ENCODE peak calls at places on chromosomes 6 and 20, in five cellular contexts. F is stimulated activated CD4-positive, alpha-beta T cell treated with anti-CD3 and anti-CD28 coated beads, Interleukin-4, amount 100 ng/mL, for 48 hours; A is mesenteric fat pad; Z is left cardiac atrium; G is DMS153. K is an unnamed sample.

GRCh38 chr20:2800590-2801458 is at the start of gene CPXM1:
- DNase-seq in Z (no peak), A (no peak), G (no peak), F (peak), K (no peak)

GRCh38 chr6:96704713-96705112 is 132.6 kb downstream of the GPR63 start:
- DNase-seq in F (no peak), G (no peak), A (no peak), Z (no peak), K (no peak)

GRCh38 chr20:58102744-58103516 is 125.5 kb downstream of the ANKRD60 start:
- DNase-seq in G (no peak), F (peak), Z (no peak), A (no peak), K (no peak)

GRCh38 chr6:31905041-31905440 is 3.2 kb upstream of the ZBTB12 start:
- DNase-seq in Z (no peak), G (no peak), A (no peak), F (no peak), K (no peak)

GRCh38 chr6:34696189-34696738 is 303 bp downstream of the ILRUN start:
- DNase-seq in Z (peak), A (peak), F (no peak), G (no peak), K (peak)

GRCh38 chr6:50837589-50838445 is 19.1 kb downstream of the TFAP2B start:
- DNase-seq in Z (no peak), G (no peak), F (no peak), A (no peak), K (no peak)

GRCh38 chr6:18439581-18439980 is 52.4 kb downstream of the RNF144B start:
- DNase-seq in F (no peak), A (no peak), G (no peak), Z (no peak), K (no peak)

GRCh38 chr6:62891065-62891647 is 320.1 kb upstream of the FKBP1C start:
- DNase-seq in G (peak), F (no peak), Z (no peak), A (no peak), K (no peak)

GRCh38 chr6:8839626-8840025 is 404.3 kb upstream of the SLC35B3 start:
- DNase-seq in Z (no peak), A (no peak), F (no peak), G (no peak), K (no peak)

GRCh38 chr6:161303628-161304340 is 29.9 kb upstream of the AGPAT4 start:
- DNase-seq in Z (no peak), F (no peak), G (no peak), A (no peak), K (no peak)

GRCh38 chr20:41436679-41437078 is 70.1 kb upstream of the EMILIN3 start:
- DNase-seq in G (no peak), F (no peak), A (no peak), Z (no peak), K (no peak)

GRCh38 chr6:128605961-128606360 is 85.6 kb upstream of the PTPRK start:
- DNase-seq in A (no peak), F (no peak), G (no peak), Z (no peak), K (no peak)

GRCh38 chr20:52191132-52191435 is 495 bp downstream of the ZFP64 start:
- DNase-seq in Z (no peak), A (no peak), F (no peak), G (no peak), K (peak)